ENCODE peak calls at places on chromosome 9, in four cellular contexts. C is uterus, A is tibial artery, L is heart right ventricle. K is an unnamed sample.

GRCh38 chr9:124894741-124895170 is 32.8 kb downstream of the ARPC5L start:
- DNase-seq in C (no peak), A (no peak), L (no peak), K (no peak)

GRCh38 chr9:136196465-136197371 is 8.2 kb downstream of the LHX3 start:
- DNase-seq in C (no peak), A (no peak), L (no peak), K (no peak)

GRCh38 chr9:98192503-98193335 is at the start of gene CORO2A:
- DNase-seq in C (peak; percentile 49), A (peak; percentile 37), L (peak; percentile 57), K (peak; percentile 71)

GRCh38 chr9:119318371-119318770 is 50.9 kb downstream of the BRINP1 start:
- DNase-seq in C (no peak), A (no peak), L (no peak), K (peak; percentile 70)

GRCh38 chr9:91945277-91946074 is 4.6 kb downstream of the ROR2 start:
- DNase-seq in C (peak; percentile 76), A (no peak), L (no peak), K (no peak)

GRCh38 chr9:87778996-87779395 is 53.1 kb downstream of the CTSL start:
- DNase-seq in C (no peak), A (no peak), L (no peak), K (no peak)

GRCh38 chr9:35616681-35617459 is 1.3 kb downstream of the CD72 start:
- DNase-seq in C (peak; percentile 64), A (peak; percentile 66), L (peak; percentile 77), K (no peak)

GRCh38 chr9:86713456-86713855 is 233.8 kb downstream of the GAS1 start:
- DNase-seq in C (no peak), A (no peak), L (no peak), K (no peak)

GRCh38 chr9:6686396-6686795 is 40.9 kb upstream of the GLDC start:
- DNase-seq in C (no peak), A (no peak), L (peak; percentile 23), K (no peak)

GRCh38 chr9:95570646-95571045 is 53.9 kb upstream of the PTCH1 start:
- DNase-seq in C (no peak), A (no peak), L (no peak), K (no peak)

GRCh38 chr9:33202552-33203300 is 35.6 kb upstream of the B4GALT1 start:
- DNase-seq in C (peak; percentile 63), A (peak; percentile 54), L (peak; percentile 78), K (no peak)

GRCh38 chr9:107336718-107337360 is 53.8 kb downstream of the RAD23B start:
- DNase-seq in C (no peak), A (peak; percentile 40), L (no peak), K (peak; percentile 86)

GRCh38 chr9:79616013-79616412 is 44.2 kb downstream of the TLE4 start:
- DNase-seq in C (no peak), A (no peak), L (no peak), K (no peak)

GRCh38 chr9:81578606-81579005 is 110.7 kb downstream of the TLE1 start:
- DNase-seq in C (no peak), A (no peak), L (no peak), K (no peak)

DNA sequence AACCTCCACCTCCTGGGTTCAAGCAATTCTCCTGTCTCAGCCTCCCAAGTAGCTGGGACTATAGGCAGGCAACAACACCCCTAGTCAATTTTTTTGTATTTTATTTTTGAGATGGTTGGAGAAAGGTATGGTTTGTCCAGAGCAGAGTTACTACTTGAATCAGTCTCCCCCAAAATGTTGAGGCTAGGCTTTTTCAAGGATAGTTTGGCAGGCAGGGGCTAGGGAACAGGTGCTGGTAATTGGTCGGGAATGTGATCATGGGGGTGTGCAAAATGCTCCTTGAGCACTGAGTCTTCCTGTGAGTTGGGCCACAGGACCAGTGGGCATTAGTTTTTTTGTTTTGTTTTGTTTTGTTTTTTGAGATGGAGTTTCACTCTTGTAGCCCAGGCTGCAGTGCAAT is 28.3 kb upstream of the PRRC2B start:
- DNase-seq in C (no peak), A (no peak), L (no peak), K (no peak)
- H3K27ac ChIP-seq in C (no peak overlapping the region), A (no peak overlapping the region), L (no peak overlapping the region), K (no peak overlapping the region)

DNA sequence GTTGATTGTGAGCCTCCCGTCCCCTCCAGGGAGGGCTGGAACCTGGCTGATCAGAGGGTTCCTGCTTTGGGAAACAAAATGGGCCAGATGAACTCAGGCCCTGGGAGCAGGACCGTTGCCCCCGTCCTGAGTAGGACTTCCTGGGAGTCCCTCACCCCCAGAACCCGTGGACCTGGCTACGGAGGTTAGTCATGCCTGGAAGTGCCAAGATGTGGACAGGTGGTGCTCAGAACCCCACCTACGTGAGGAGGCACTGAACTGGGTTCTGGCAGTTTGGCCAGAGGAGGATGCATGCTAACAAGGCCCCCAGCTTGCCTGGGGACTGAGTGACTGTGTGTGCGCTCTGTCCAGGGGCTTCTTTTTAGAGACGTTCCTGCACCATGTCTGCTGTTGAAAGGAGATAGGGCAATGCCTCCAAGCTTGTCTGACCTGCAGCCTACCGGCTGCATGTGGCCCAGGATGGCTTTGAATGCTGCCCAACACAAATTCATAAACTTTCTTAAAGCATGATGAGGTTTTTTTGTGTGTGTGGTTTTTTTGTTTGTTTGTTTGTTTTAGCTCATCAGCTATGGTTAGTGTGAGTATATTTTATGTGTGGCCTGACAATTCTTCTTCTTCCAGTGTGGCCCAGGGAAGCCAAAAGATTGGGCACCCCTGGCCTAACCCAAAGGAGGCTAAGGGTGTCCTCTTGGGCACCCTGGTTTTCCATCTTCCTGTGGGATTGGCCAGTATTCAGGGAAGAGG is 1.8 kb upstream of the DAB2IP start:
- DNase-seq in C (no peak), A (no peak), L (no peak), K (no peak)
- H3K27ac ChIP-seq in C (peak overlapping the region; percentile 78), A (peak overlapping the region; percentile 65), L (no peak overlapping the region), K (no peak overlapping the region)

GRCh38 chr9:126516561-126516935 is 97.2 kb upstream of the LMX1B start:
- DNase-seq in C (no peak), A (no peak), L (no peak), K (no peak)
- H3K27ac ChIP-seq in C (no peak overlapping the region), A (no peak overlapping the region), L (no peak overlapping the region), K (no peak overlapping the region)

DNA sequence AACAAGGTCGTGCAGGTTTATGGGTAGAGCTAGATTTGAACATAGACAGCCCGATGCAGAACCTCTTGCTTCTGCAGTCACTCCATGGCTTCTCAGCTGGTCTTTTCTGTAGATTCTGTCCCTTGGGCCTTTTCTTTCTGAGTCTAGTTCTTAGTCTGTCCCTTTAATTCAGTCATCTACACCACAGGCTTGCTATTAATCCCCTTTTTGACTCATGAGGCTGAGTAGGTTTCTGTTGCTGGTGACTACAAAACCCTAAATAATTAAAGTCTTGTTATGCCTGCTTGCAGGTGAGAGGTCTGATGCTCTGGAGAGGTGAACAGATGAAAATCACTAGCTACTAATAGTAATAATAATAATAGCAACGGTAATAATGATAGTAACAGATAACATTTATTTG is 19.3 kb upstream of the STRBP start:
- DNase-seq in C (no peak), A (no peak), L (no peak), K (no peak)
- H3K27ac ChIP-seq in C (no peak overlapping the region), A (no peak overlapping the region), L (no peak overlapping the region), K (no peak overlapping the region)